ENCODE peak calls at places on chromosomes 11 and 22, in seven cellular contexts. F is fibroblast of lung; T is breast epithelium; G is CD4-positive, alpha-beta T cell; O is upper lobe of left lung; A is WERI-Rb-1; C is heart right ventricle. H is an unnamed sample.

GRCh38 chr22:46175631-46176030 is 25.3 kb downstream of the PPARA start:
- DNase-seq in C (no peak), F (no peak), O (no peak), G (no peak), A (no peak), T (no peak), H (no peak)

GRCh38 chr11:70611166-70611565 is 212.8 kb downstream of the CTTN start:
- DNase-seq in F (no peak), G (no peak), C (no peak), A (no peak), T (no peak), O (no peak), H (no peak)

GRCh38 chr11:69752890-69753289 is 22.3 kb downstream of the FGF4 start:
- DNase-seq in T (no peak), G (no peak), F (no peak), C (no peak), A (no peak), O (no peak), H (no peak)

GRCh38 chr11:62882428-62882742 is 1.7 kb downstream of the SLC3A2 start:
- DNase-seq in G (no peak), F (no peak), T (no peak), O (no peak), C (no peak), A (no peak), H (no peak)

GRCh38 chr11:45079943-45080719 is 66.3 kb upstream of the PRDM11 start:
- DNase-seq in A (peak), T (no peak), C (no peak), O (no peak), G (peak), F (no peak), H (no peak)

GRCh38 chr11:65479184-65480145 is 19.4 kb upstream of the MALAT1 start:
- DNase-seq in F (peak), T (no peak), C (peak), O (no peak), G (no peak), A (peak), H (peak)

GRCh38 chr11:116641561-116642045 is 131.2 kb downstream of the BUD13 start:
- DNase-seq in F (no peak), T (no peak), C (peak), G (no peak), O (peak), A (peak), H (no peak)

GRCh38 chr11:73227571-73228211 is 9.6 kb downstream of the P2RY2 start:
- DNase-seq in C (no peak), T (peak), G (no peak), F (no peak), A (no peak), O (peak), H (peak)

GRCh38 chr11:71302534-71302909 is 50.1 kb upstream of the SHANK2 start:
- DNase-seq in O (no peak), F (no peak), G (no peak), A (no peak), T (no peak), C (no peak), H (no peak)

GRCh38 chr11:61163714-61164609 is 2.7 kb upstream of the VPS37C start:
- DNase-seq in T (no peak), A (no peak), C (no peak), O (no peak), F (no peak), G (no peak), H (no peak)

GRCh38 chr11:119831011-119831410 is 102.0 kb upstream of the NECTIN1 start:
- DNase-seq in T (no peak), F (no peak), O (no peak), G (no peak), C (no peak), A (no peak), H (no peak)

GRCh38 chr22:20944042-20944441 is 23.0 kb upstream of the AIFM3 start:
- DNase-seq in G (no peak), F (no peak), T (no peak), A (no peak), C (no peak), O (no peak), H (no peak)

GRCh38 chr11:111299111-111300026 is 1.0 kb downstream of the POU2AF3 start:
- DNase-seq in T (no peak), F (peak), O (peak), A (peak), C (peak), G (no peak), H (peak)
- TF ChIP-seq CTCF in T (peak), F (peak), O (peak), A (peak), C (peak), G (no peak), H (peak)

DNA sequence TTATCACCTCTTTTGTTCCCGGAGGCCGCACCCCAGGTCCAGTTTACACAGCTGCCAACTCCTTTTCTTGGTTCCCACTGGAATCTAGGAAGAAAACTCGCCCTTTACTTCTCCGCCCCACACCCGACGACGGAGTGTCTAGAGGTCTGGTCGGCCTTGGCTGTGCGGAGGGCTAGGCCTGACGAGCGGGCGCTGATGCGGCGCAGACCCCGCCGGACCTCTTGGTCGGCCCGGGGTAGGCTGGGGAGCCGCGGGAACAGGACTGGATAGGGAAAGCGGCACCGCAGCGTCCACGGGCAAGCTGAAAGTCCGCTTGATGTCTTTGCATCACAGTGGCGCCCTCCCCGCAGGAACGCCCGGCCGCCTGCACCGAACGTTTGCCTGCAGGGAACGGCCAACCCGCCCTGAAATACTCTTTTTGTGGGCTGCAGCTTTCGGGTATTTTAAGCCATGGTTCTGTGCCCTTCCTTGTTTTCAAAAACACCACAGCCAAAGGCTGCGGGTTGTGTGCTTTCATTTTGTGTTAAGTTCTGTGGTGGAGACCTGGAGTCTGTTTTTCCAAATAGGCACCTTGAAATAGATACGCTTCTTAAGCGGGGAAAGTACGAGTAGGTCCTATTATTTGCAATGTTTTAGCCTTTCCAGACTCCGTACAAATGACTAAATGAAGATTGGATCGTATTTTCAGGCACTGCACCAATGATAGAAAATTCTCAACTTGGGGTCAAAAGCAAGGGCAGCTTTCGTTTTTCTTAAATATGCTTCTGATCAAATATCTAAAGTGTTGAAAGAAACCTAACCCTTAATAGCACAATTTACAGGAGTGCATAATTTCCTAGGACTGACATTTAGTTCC is 880 bp upstream of the ZBED5 start:
- DNase-seq in A (peak), G (peak), F (peak), T (peak), O (peak), C (peak), H (peak)
- H3K27ac ChIP-seq in A (peak), G (peak), F (peak), T (peak), O (peak), C (peak), H (peak)

GRCh38 chr22:31443516-31443915 is 44.1 kb downstream of the DRG1 start:
- DNase-seq in A (no peak), F (no peak), C (no peak), G (no peak), T (no peak), O (no peak), H (no peak)

GRCh38 chr22:31439805-31440204 is 40.4 kb downstream of the DRG1 start:
- DNase-seq in C (peak), A (no peak), O (peak), F (no peak), T (no peak), G (no peak), H (no peak)

GRCh38 chr22:31442768-31443489 is 43.5 kb downstream of the DRG1 start:
- DNase-seq in C (no peak), T (no peak), F (no peak), A (no peak), O (no peak), G (no peak), H (no peak)

GRCh38 chr22:31441652-31442051 is 42.2 kb downstream of the DRG1 start:
- DNase-seq in T (no peak), F (no peak), O (no peak), C (no peak), A (no peak), G (no peak), H (no peak)

GRCh38 chr22:31440681-31441080 is 41.3 kb downstream of the DRG1 start:
- DNase-seq in F (no peak), T (no peak), A (no peak), O (no peak), G (no peak), C (no peak), H (no peak)
- TF ChIP-seq CTCF in F (no peak), T (no peak), A (no peak), O (no peak), G (no peak), C (no peak), H (no peak)

DNA sequence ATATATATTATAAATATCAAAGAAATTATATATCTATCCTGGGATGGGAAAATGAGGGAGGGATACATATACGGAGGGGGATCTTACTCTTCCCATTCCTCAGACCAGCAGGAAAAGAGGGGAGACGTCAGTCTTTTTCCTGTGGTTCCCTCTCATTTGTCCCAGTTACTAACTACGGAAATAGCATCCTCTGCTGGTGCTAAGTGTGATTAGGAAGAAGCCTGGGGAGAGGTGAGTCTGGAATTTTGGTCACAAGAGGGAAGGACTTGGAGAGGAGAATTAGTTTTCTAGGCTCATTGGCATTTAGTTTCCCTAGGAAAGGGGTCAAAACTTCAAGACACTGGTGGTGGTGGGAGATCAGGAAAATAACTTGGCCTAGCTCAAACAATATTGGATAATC is 11.6 kb downstream of the MED19 start:
- DNase-seq in G (no peak), T (no peak), A (peak), F (no peak), C (no peak), O (no peak), H (no peak)
- H3K27ac ChIP-seq in G (no peak), T (no peak), A (no peak), F (no peak), C (no peak), O (no peak), H (no peak)